ENCODE peak calls at places on chromosomes 2 and 18, in ten cellular contexts. U is lower leg skin, E is prostate gland, V is Peyer's patch, P is tibial nerve, G is IMR-90, R is A549, I is adrenal gland, B is right lobe of liver, J is suprapubic skin. Z is an unnamed sample.

GRCh38 chr2:176104338-176105077 is 2.6 kb upstream of the HOXD11 start:
- DNase-seq in U (peak; percentile 80), E (no peak), V (peak; percentile 45), P (no peak), G (no peak), R (peak; percentile 82), I (peak; percentile 62), B (no peak), J (no peak), Z (no peak)

GRCh38 chr18:23065234-23065806 is 70.0 kb upstream of the CABLES1 start:
- DNase-seq in U (no peak), E (no peak), V (no peak), P (no peak), G (no peak), R (no peak), I (no peak), B (no peak), J (no peak), Z (no peak)

GRCh38 chr2:100109986-100110980 is 32.1 kb downstream of the AFF3 start:
- DNase-seq in U (no peak), E (no peak), V (peak; percentile 85), P (no peak), G (no peak), R (no peak), I (no peak), B (no peak), J (no peak), Z (no peak)

GRCh38 chr2:42101641-42102605 is 54.1 kb downstream of the PKDCC start:
- DNase-seq in U (peak; percentile 91), E (no peak), V (peak; percentile 91), P (peak; percentile 65), G (peak; percentile 93), R (no peak), I (peak; percentile 59), B (peak; percentile 83), J (no peak), Z (peak; percentile 73)

GRCh38 chr2:101435011-101435862 is 39.7 kb downstream of the RFX8 start:
- DNase-seq in U (no peak), E (no peak), V (no peak), P (no peak), G (peak; percentile 41), R (no peak), I (no peak), B (no peak), J (no peak), Z (no peak)

GRCh38 chr2:30034052-30034775 is 112.6 kb upstream of the YPEL5 start:
- DNase-seq in U (no peak), E (no peak), V (no peak), P (no peak), G (no peak), R (no peak), I (no peak), B (no peak), J (no peak), Z (no peak)

GRCh38 chr18:49744395-49744987 is 68.8 kb downstream of the ACAA2 start:
- DNase-seq in U (peak; percentile 46), E (no peak), V (no peak), P (no peak), G (no peak), R (no peak), I (no peak), B (no peak), J (no peak), Z (no peak)

GRCh38 chr2:71157124-71157802 is 26.8 kb downstream of the MPHOSPH10 start:
- DNase-seq in U (no peak), E (peak; percentile 16), V (peak; percentile 77), P (peak; percentile 57), G (peak; percentile 18), R (peak; percentile 46), I (peak; percentile 30), B (peak; percentile 44), J (no peak), Z (no peak)

GRCh38 chr18:59432796-59433195 is 73.7 kb upstream of the LMAN1 start:
- DNase-seq in U (no peak), E (no peak), V (no peak), P (no peak), G (no peak), R (no peak), I (no peak), B (no peak), J (no peak), Z (no peak)

GRCh38 chr2:142716463-142717242 is 160.8 kb upstream of the KYNU start:
- DNase-seq in U (no peak), E (no peak), V (no peak), P (no peak), G (peak; percentile 67), R (no peak), I (no peak), B (no peak), J (no peak), Z (no peak)

GRCh38 chr2:151264157-151264835 is 2.6 kb upstream of the RBM43 start:
- DNase-seq in U (no peak), E (no peak), V (no peak), P (no peak), G (no peak), R (no peak), I (no peak), B (peak; percentile 45), J (no peak), Z (no peak)

GRCh38 chr2:16632615-16633014 is 33.0 kb downstream of the CYRIA start:
- DNase-seq in U (peak; percentile 25), E (no peak), V (no peak), P (no peak), G (no peak), R (no peak), I (no peak), B (no peak), J (no peak), Z (no peak)

GRCh38 chr18:35695803-35696202 is 114.3 kb downstream of the GALNT1 start:
- DNase-seq in U (no peak), E (peak; percentile 75), V (no peak), P (no peak), G (no peak), R (no peak), I (no peak), B (no peak), J (no peak), Z (peak; percentile 86)

GRCh38 chr18:26545335-26545734 is 3.0 kb downstream of the KCTD1 start:
- DNase-seq in U (no peak), E (no peak), V (no peak), P (no peak), G (no peak), R (no peak), I (no peak), B (no peak), J (no peak), Z (no peak)
- H3K4me3 ChIP-seq in U (no peak overlapping the region), E (no peak overlapping the region), V (no peak overlapping the region), P (no peak overlapping the region), G (no peak overlapping the region), R (peak overlapping the region; percentile 91), I (no peak overlapping the region), B (no peak overlapping the region), J (peak overlapping the region; percentile 74), Z (peak overlapping the region; percentile 79)

GRCh38 chr2:112691761-112692370 is 29.0 kb upstream of the NT5DC4 start:
- DNase-seq in U (peak; percentile 43), E (no peak), V (peak; percentile 32), P (no peak), G (peak; percentile 49), R (peak; percentile 19), I (no peak), B (no peak), J (no peak), Z (no peak)

GRCh38 chr2:112690853-112691390 is 29.9 kb upstream of the NT5DC4 start:
- DNase-seq in U (peak; percentile 91), E (peak; percentile 65), V (peak; percentile 87), P (peak; percentile 46), G (peak; percentile 59), R (peak; percentile 72), I (peak; percentile 82), B (peak; percentile 76), J (no peak), Z (peak; percentile 43)

GRCh38 chr2:112693596-112693995 is 27.2 kb upstream of the NT5DC4 start:
- DNase-seq in U (peak; percentile 65), E (no peak), V (peak; percentile 28), P (no peak), G (no peak), R (no peak), I (no peak), B (no peak), J (no peak), Z (no peak)

GRCh38 chr2:112692914-112693313 is 27.9 kb upstream of the NT5DC4 start:
- DNase-seq in U (peak; percentile 67), E (no peak), V (peak; percentile 36), P (no peak), G (no peak), R (peak; percentile 20), I (no peak), B (no peak), J (no peak), Z (no peak)

DNA sequence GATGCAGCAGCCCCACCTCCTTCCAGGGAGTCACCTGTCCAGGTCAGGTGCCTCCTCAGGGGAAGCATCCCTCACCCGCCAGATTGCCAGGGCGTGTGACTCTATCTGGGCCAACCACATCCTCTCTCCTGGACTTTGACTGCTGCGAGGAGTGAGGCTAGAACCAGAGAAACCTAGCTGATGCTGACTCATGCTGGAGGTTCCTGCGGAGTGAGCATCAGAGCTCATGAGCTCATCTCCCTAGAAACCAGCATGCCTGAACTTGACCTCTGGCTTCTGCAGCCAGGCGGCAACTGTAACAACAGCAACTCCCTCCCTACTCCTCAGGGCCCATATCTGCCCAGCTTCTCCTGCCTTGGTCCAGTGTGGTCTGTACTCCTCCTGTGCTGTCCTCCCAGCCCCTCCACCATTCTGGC is 28.3 kb upstream of the NT5DC4 start:
- DNase-seq in U (peak; percentile 87), E (peak; percentile 52), V (peak; percentile 91), P (peak; percentile 16), G (peak; percentile 98), R (peak; percentile 97), I (peak; percentile 45), B (peak; percentile 73), J (peak; percentile 76), Z (no peak)
- TF ChIP-seq POLR2A in U (no peak), E (no peak), V (no peak), P (no peak), G (no peak), R (no peak), I (no peak), B (no peak), J (no peak), Z (no peak)

GRCh38 chr2:186480991-186481390 is 5.1 kb upstream of the ZC3H15 start:
- DNase-seq in U (no peak), E (no peak), V (no peak), P (no peak), G (no peak), R (no peak), I (no peak), B (no peak), J (no peak), Z (no peak)
- H3K4me3 ChIP-seq in U (no peak overlapping the region), E (no peak overlapping the region), V (no peak overlapping the region), P (no peak overlapping the region), G (no peak overlapping the region), R (no peak overlapping the region), I (no peak overlapping the region), B (no peak overlapping the region), J (no peak overlapping the region), Z (no peak overlapping the region)

DNA sequence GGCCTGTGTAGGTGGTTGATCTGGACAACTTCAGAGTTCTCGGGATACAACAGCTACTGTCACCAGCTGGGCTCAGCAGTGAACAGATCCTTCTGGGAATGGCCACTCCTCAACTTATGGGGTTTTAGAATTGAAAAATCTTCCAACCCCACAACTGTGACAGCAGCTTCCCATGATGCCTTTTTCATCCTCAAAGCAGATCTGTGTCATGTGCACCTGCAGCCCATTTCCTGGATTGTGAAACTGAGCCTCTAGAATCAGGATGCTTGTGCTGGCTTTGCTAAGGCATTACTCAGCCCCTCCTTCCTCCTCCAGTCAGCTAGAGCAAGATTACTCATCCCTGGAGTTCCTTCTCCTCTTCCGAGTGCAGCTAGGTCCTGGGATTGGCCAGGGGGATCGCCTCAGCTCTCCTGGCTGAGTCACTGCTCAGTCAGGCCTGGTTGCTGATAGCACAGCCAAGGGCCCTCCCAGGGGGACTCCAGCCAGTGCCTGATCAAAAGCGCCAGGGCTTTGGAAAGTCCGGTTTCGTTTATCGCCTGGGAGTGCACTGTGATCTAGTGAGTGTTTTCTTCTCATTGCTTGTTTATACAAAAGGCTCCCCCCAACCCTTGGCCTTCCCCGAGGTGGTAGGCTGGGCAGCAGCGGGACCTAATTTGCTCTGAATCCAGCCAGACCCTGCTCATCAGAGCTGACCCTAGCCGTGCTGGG is 2.4 kb upstream of the LPIN1 start:
- DNase-seq in U (peak; percentile 98), E (peak; percentile 94), V (peak; percentile 96), P (peak; percentile 93), G (peak; percentile 100), R (peak; percentile 99), I (peak; percentile 99), B (peak; percentile 94), J (peak; percentile 95), Z (peak; percentile 92)
- TF ChIP-seq POLR2A in U (no peak), E (no peak), V (no peak), P (peak; percentile 41), G (no peak), R (no peak), I (no peak), B (no peak), J (no peak), Z (no peak)